ENCODE peak calls at places on chromosomes 11 and 22, in nine cellular contexts. Y is astrocyte of the spinal cord, T is brain microvascular endothelial cell, E is GM23248, B is astrocyte of the cerebellum, S is mammary epithelial cell, A is small intestine, F is heart right ventricle, M is fibroblast of lung. D is an unnamed sample.

GRCh38 chr22:40417041-40417440 is 46.6 kb downstream of the SGSM3 start:
- DNase-seq in Y (no peak), T (no peak), E (no peak), B (no peak), S (no peak), A (no peak), F (no peak), M (no peak), D (no peak)

GRCh38 chr22:46066691-46067090 is 83.6 kb upstream of the PPARA start:
- DNase-seq in Y (peak), T (no peak), E (peak), B (no peak), S (peak), A (peak), F (no peak), M (peak), D (peak)

GRCh38 chr22:22103078-22103593 is 120.5 kb upstream of the TOP3B start:
- DNase-seq in Y (no peak), T (no peak), E (peak), B (no peak), S (no peak), A (no peak), F (no peak), M (no peak), D (no peak)

GRCh38 chr22:20438678-20439492 is 1.3 kb upstream of the SCARF2 start:
- DNase-seq in Y (no peak), T (no peak), E (peak), B (no peak), S (no peak), A (no peak), F (no peak), M (no peak), D (peak)

GRCh38 chr11:18383388-18384156 is 10.8 kb upstream of the LDHA start:
- DNase-seq in Y (peak), T (peak), E (peak), B (peak), S (peak), A (peak), F (peak), M (peak), D (peak)

GRCh38 chr11:2578006-2578933 is 121.5 kb downstream of the KCNQ1OT1 start:
- DNase-seq in Y (no peak), T (no peak), E (no peak), B (no peak), S (no peak), A (no peak), F (no peak), M (no peak), D (no peak)

GRCh38 chr11:132962026-132962425 is 570.3 kb downstream of the OPCML start:
- DNase-seq in Y (peak), T (peak), E (peak), B (peak), S (peak), A (no peak), F (no peak), M (peak), D (peak)

GRCh38 chr22:30541979-30542810 is 4.3 kb downstream of the SEC14L6 start:
- DNase-seq in Y (no peak), T (no peak), E (peak), B (no peak), S (no peak), A (no peak), F (no peak), M (peak), D (no peak)

GRCh38 chr11:125078516-125079140 is 15.5 kb downstream of the SLC37A2 start:
- DNase-seq in Y (no peak), T (no peak), E (no peak), B (no peak), S (no peak), A (no peak), F (no peak), M (no peak), D (no peak)

GRCh38 chr11:118618115-118618990 is 10.9 kb downstream of the PHLDB1 start:
- DNase-seq in Y (peak), T (peak), E (peak), B (no peak), S (peak), A (no peak), F (peak), M (peak), D (peak)

GRCh38 chr11:43504316-43504950 is 145.7 kb downstream of the TTC17 start:
- DNase-seq in Y (no peak), T (peak), E (peak), B (no peak), S (peak), A (no peak), F (no peak), M (peak), D (peak)

GRCh38 chr11:75246006-75246672 is 5.6 kb downstream of the TPBGL start:
- DNase-seq in Y (no peak), T (no peak), E (no peak), B (no peak), S (no peak), A (no peak), F (no peak), M (no peak), D (no peak)

GRCh38 chr22:30212363-30212995 is 34.1 kb downstream of the LIF start:
- DNase-seq in Y (peak), T (peak), E (peak), B (peak), S (peak), A (peak), F (peak), M (peak), D (peak)

GRCh38 chr22:35615156-35615555 is 2.0 kb downstream of the MB start:
- DNase-seq in Y (no peak), T (no peak), E (peak), B (no peak), S (no peak), A (no peak), F (no peak), M (no peak), D (no peak)

GRCh38 chr22:40533712-40534378 is 102.7 kb downstream of the MRTFA start:
- DNase-seq in Y (peak), T (peak), E (peak), B (no peak), S (peak), A (peak), F (no peak), M (peak), D (peak)

GRCh38 chr11:117200813-117201515 is 1.8 kb downstream of the TAGLN start:
- DNase-seq in Y (no peak), T (no peak), E (peak), B (no peak), S (no peak), A (no peak), F (no peak), M (no peak), D (no peak)

GRCh38 chr11:44943118-44943517 is 7.6 kb downstream of the TP53I11 start:
- DNase-seq in Y (no peak), T (no peak), E (no peak), B (no peak), S (no peak), A (peak), F (no peak), M (no peak), D (no peak)

GRCh38 chr11:727859-728748 is 19.2 kb upstream of the TALDO1 start:
- DNase-seq in Y (peak), T (peak), E (peak), B (peak), S (peak), A (peak), F (peak), M (peak), D (peak)

GRCh38 chr11:33646629-33647028 is 54.0 kb downstream of the C11orf91 start:
- DNase-seq in Y (no peak), T (no peak), E (peak), B (no peak), S (no peak), A (no peak), F (no peak), M (peak), D (no peak)

GRCh38 chr11:111298466-111299110 is at the start of gene POU2AF3:
- DNase-seq in Y (peak), T (no peak), E (peak), B (no peak), S (no peak), A (no peak), F (no peak), M (no peak), D (no peak)

GRCh38 chr11:102384419-102385052 is 37.5 kb downstream of the BIRC2 start:
- DNase-seq in Y (no peak), T (no peak), E (no peak), B (no peak), S (no peak), A (no peak), F (peak), M (no peak), D (no peak)

GRCh38 chr22:38136607-38137006 is 26.1 kb upstream of the BAIAP2L2 start:
- DNase-seq in Y (no peak), T (no peak), E (peak), B (no peak), S (no peak), A (no peak), F (no peak), M (no peak), D (no peak)

GRCh38 chr22:44419429-44419828 is 78.6 kb downstream of the RTL6 start:
- DNase-seq in Y (peak), T (peak), E (no peak), B (no peak), S (peak), A (no peak), F (no peak), M (peak), D (no peak)

GRCh38 chr11:73996161-73996747 is 12.6 kb downstream of the UCP3 start:
- DNase-seq in Y (no peak), T (no peak), E (no peak), B (no peak), S (no peak), A (no peak), F (no peak), M (no peak), D (no peak)

GRCh38 chr11:106787454-106787853 is 230.8 kb downstream of the GUCY1A2 start:
- DNase-seq in Y (no peak), T (no peak), E (no peak), B (no peak), S (no peak), A (no peak), F (no peak), M (no peak), D (no peak)

GRCh38 chr11:127649958-127650357 is 649.4 kb upstream of the KIRREL3 start:
- DNase-seq in Y (no peak), T (no peak), E (no peak), B (no peak), S (no peak), A (no peak), F (no peak), M (no peak), D (no peak)

GRCh38 chr11:47928426-47928825 is 51.9 kb upstream of the PTPRJ start:
- DNase-seq in Y (no peak), T (no peak), E (no peak), B (no peak), S (no peak), A (no peak), F (no peak), M (no peak), D (no peak)

GRCh38 chr11:120807414-120808150 is 216.3 kb upstream of the TBCEL start:
- DNase-seq in Y (peak), T (peak), E (peak), B (peak), S (peak), A (no peak), F (no peak), M (peak), D (peak)

GRCh38 chr11:46246514-46246913 is 30.9 kb upstream of the CREB3L1 start:
- DNase-seq in Y (peak), T (no peak), E (peak), B (no peak), S (no peak), A (no peak), F (no peak), M (peak), D (no peak)

GRCh38 chr11:114159320-114159719 is 99.8 kb downstream of the ZBTB16 start:
- DNase-seq in Y (no peak), T (no peak), E (no peak), B (no peak), S (peak), A (peak), F (no peak), M (no peak), D (no peak)

GRCh38 chr11:114161486-114162250 is 102.2 kb downstream of the ZBTB16 start:
- DNase-seq in Y (no peak), T (no peak), E (no peak), B (no peak), S (no peak), A (no peak), F (no peak), M (no peak), D (no peak)

GRCh38 chr11:114159802-114160588 is 100.5 kb downstream of the ZBTB16 start:
- DNase-seq in Y (peak), T (peak), E (peak), B (peak), S (peak), A (peak), F (peak), M (peak), D (peak)

GRCh38 chr11:114162719-114163123 is 103.2 kb downstream of the ZBTB16 start:
- DNase-seq in Y (peak), T (peak), E (peak), B (peak), S (peak), A (peak), F (peak), M (peak), D (peak)

GRCh38 chr11:114160884-114161283 is 101.4 kb downstream of the ZBTB16 start:
- DNase-seq in Y (peak), T (no peak), E (no peak), B (no peak), S (peak), A (no peak), F (no peak), M (no peak), D (no peak)
- H3K4me3 ChIP-seq in Y (no peak), T (no peak), E (no peak), B (no peak), S (no peak), A (no peak), F (peak), M (no peak), D (no peak)

DNA sequence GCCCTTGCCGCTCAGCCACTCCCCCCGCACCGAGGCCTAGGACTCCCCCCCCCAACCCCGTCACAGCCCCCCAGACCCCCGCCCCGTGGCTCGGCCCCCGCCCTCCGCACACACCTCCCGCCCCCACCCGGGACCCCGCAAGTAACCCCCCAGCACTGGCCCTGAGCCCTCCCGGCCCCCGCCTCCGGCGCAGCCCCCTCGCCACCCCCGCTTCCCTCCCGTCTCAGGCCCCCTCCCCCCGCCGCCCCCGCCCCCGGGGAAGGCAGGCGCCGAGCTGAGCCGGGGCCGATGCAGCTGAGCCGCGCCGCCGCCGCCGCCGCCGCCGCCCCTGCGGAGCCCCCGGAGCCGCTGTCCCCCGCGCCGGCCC is 1.5 kb downstream of the SHANK3 start:
- DNase-seq in Y (no peak), T (no peak), E (no peak), B (no peak), S (no peak), A (no peak), F (no peak), M (no peak), D (no peak)
- H3K4me3 ChIP-seq in Y (no peak), T (no peak), E (no peak), B (no peak), S (peak), A (peak), F (peak), M (no peak), D (no peak)

GRCh38 chr11:115660072-115660805 is 156.0 kb upstream of the CADM1 start:
- DNase-seq in Y (no peak), T (no peak), E (no peak), B (no peak), S (no peak), A (peak), F (no peak), M (peak), D (no peak)
- H3K4me3 ChIP-seq in Y (peak), T (peak), E (no peak), B (peak), S (peak), A (no peak), F (peak), M (peak), D (no peak)

DNA sequence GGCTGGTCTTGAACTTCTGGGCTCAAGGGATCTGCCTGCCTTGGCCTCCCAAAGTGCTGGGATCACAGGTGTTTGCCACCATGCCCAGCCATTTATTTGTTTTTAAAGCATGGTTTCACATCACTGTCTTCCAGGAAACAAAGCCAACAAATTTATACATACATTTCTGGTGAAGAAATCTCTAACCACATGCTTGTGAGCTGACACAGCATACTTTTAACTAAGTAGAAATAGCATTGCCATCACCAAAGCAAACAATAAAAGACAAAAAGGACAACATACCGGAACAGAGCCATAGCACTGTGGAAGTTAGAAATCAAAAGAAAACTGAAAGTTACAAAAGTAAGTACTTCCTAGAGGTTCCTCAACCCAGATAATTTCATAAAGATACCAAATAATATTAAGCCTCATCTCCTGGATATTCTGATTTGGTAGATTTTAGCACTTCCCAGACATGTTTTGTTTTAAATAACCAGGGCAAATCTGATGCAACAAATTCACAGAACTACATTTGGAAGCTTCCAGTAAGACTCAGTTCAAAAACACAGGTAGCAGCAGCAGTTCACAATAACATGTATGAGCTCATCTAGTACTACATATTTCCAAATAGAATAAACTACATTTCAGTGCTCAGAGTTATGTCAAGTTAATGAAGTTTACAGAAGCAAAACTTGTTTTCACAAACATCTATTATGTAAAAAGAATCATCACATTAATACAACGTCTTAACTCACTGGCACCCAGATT is 70.6 kb downstream of the RRAS2 start:
- DNase-seq in Y (peak), T (peak), E (peak), B (peak), S (no peak), A (no peak), F (no peak), M (peak), D (no peak)
- H3K4me3 ChIP-seq in Y (no peak), T (no peak), E (peak), B (no peak), S (no peak), A (no peak), F (no peak), M (peak), D (no peak)

D was measured in MG63.